ENCODE peak calls at places on chromosomes 12 and 14, in ten cellular contexts. Z is mesendoderm; H is GM19239; O is NCI-H2029; G is T-helper 17 cell; B is head of caudate nucleus; U is stimulated activated effector memory CD8-positive, alpha-beta T cell treated with anti-CD3 and anti-CD28 coated beads, Interleukin-12 subunit alpha, Interleukin-12 subunit beta, amount 100 ng/mL, for 72 hours; Y is AG10803; V is RPMI7951; S is choroid plexus epithelial cell. Q is an unnamed sample.

GRCh38 chr14:97747282-97747681 is 950.1 kb downstream of the VRK1 start:
- DNase-seq in H (no peak), B (no peak), Y (no peak), Z (no peak), G (no peak), O (no peak), V (no peak), S (no peak), U (peak), Q (no peak)

GRCh38 chr12:117145597-117146154 is 44.6 kb downstream of the FBXO21 start:
- DNase-seq in Z (no peak), H (no peak), O (no peak), U (no peak), G (no peak), Y (no peak), V (no peak), B (no peak), S (no peak), Q (no peak)

GRCh38 chr14:59243174-59243573 is 54.7 kb downstream of the DAAM1 start:
- DNase-seq in V (no peak), U (no peak), B (no peak), H (no peak), S (no peak), O (no peak), G (no peak), Z (no peak), Y (no peak), Q (no peak)

GRCh38 chr12:103560604-103561101 is 26.4 kb upstream of the STAB2 start:
- DNase-seq in U (no peak), H (no peak), S (peak), G (no peak), V (peak), O (no peak), B (no peak), Y (peak), Z (peak), Q (peak)

GRCh38 chr14:35297677-35298076 is 5.5 kb downstream of the PSMA6 start:
- DNase-seq in B (no peak), O (peak), V (no peak), S (no peak), H (no peak), Y (no peak), G (no peak), Z (no peak), U (no peak), Q (no peak)

GRCh38 chr14:51545396-51545795 is 106.3 kb upstream of the FRMD6 start:
- DNase-seq in S (no peak), O (no peak), Y (no peak), G (no peak), H (no peak), U (no peak), V (peak), Z (no peak), B (no peak), Q (no peak)

GRCh38 chr14:79016828-79017505 is 846.8 kb downstream of the NRXN3 start:
- DNase-seq in S (peak), V (peak), H (no peak), Z (no peak), U (no peak), O (no peak), B (no peak), G (no peak), Y (peak), Q (peak)

GRCh38 chr12:119061208-119061796 is 80.0 kb downstream of the SRRM4 start:
- DNase-seq in V (peak), Z (peak), Y (peak), O (no peak), G (no peak), B (peak), S (peak), U (peak), H (peak), Q (peak)

GRCh38 chr12:78797201-78797931 is 67.2 kb upstream of the SYT1 start:
- DNase-seq in U (no peak), V (peak), O (no peak), Z (no peak), B (no peak), H (no peak), S (peak), Y (peak), G (no peak), Q (peak)

GRCh38 chr12:110248096-110248447 is 33.0 kb upstream of the ATP2A2 start:
- DNase-seq in Y (no peak), O (no peak), Z (no peak), V (no peak), U (no peak), H (no peak), G (no peak), S (no peak), B (peak), Q (no peak)

Q was measured in EL.